ENCODE peak calls at places on chromosomes 6 and 20, in six cellular contexts. Z is GM12878, R is hepatocyte, K is fibroblast of lung, D is neural progenitor cell, V is HepG2. T is an unnamed sample. For H3K79me2, the result is how much of the 10 kb centered on the place peaks cover.

GRCh38 chr6:26136321-26136720 is 49.1 kb downstream of the HFE start:
- DNase-seq in D (no peak), Z (no peak), R (no peak), K (no peak), V (no peak), T (no peak)

GRCh38 chr6:27178860-27179259 is 68.6 kb upstream of the PRSS16 start:
- DNase-seq in R (peak), V (no peak), Z (no peak), K (no peak), D (peak), T (no peak)

GRCh38 chr6:44508646-44509045 is 121.1 kb downstream of the CDC5L start:
- DNase-seq in V (no peak), R (no peak), Z (no peak), K (peak), D (no peak), T (peak)

GRCh38 chr6:88722691-88723090 is 240.7 kb downstream of the RNGTT start:
- DNase-seq in R (no peak), D (no peak), K (peak), Z (no peak), V (no peak), T (no peak)

GRCh38 chr20:42192321-42192720 is 574.1 kb upstream of the CHD6 start:
- DNase-seq in V (no peak), K (no peak), R (no peak), Z (no peak), D (no peak), T (no peak)

GRCh38 chr20:54397292-54398155 is 77.9 kb upstream of the DOK5 start:
- DNase-seq in V (no peak), R (no peak), D (peak), Z (no peak), K (no peak), T (no peak)

GRCh38 chr6:29552512-29553051 is 7.0 kb downstream of the UBD start:
- DNase-seq in V (no peak), Z (peak), R (peak), D (peak), K (peak), T (peak)

GRCh38 chr6:33592595-33593413 is 12.7 kb upstream of the BAK1 start:
- DNase-seq in R (peak), Z (peak), V (no peak), D (peak), K (no peak), T (peak)

GRCh38 chr6:84284428-84285033 is 57.1 kb upstream of the CEP162 start:
- DNase-seq in D (peak), Z (no peak), V (peak), K (peak), R (peak), T (no peak)

GRCh38 chr6:84623956-84624680 is 140.3 kb downstream of the TBX18 start:
- DNase-seq in R (no peak), D (no peak), Z (no peak), V (no peak), K (peak), T (peak)

GRCh38 chr20:64065973-64066341 is 3.0 kb downstream of the TCEA2 start:
- DNase-seq in V (no peak), Z (peak), K (peak), D (no peak), R (no peak), T (peak)

GRCh38 chr6:37614059-37614940 is 83.4 kb downstream of the MDGA1 start:
- DNase-seq in Z (no peak), R (no peak), K (no peak), V (no peak), D (no peak), T (no peak)

GRCh38 chr6:164163239-164163638 is 748.7 kb downstream of the QKI start:
- DNase-seq in R (no peak), D (no peak), V (no peak), K (no peak), Z (no peak), T (no peak)

GRCh38 chr6:107657755-107658461 is 166.2 kb downstream of the SCML4 start:
- DNase-seq in D (no peak), V (no peak), Z (peak), K (peak), R (peak), T (peak)

GRCh38 chr6:32176476-32177181 is 745 bp upstream of the AGPAT1 start:
- DNase-seq in R (no peak), Z (no peak), D (no peak), V (no peak), K (peak), T (peak)

GRCh38 chr6:36318690-36319435 is 17.8 kb downstream of the BNIP5 start:
- DNase-seq in V (peak), Z (no peak), D (peak), R (no peak), K (no peak), T (no peak)

GRCh38 chr6:34344314-34344713 is 48.2 kb downstream of the NUDT3 start:
- DNase-seq in Z (no peak), K (no peak), V (no peak), R (no peak), D (no peak), T (no peak)

GRCh38 chr6:106141441-106142237 is 55.5 kb downstream of the PRDM1 start:
- DNase-seq in R (no peak), D (no peak), Z (peak), K (no peak), V (no peak), T (no peak)

GRCh38 chr6:14079433-14079832 is 38.1 kb upstream of the CD83 start:
- DNase-seq in K (no peak), D (no peak), Z (no peak), V (no peak), R (no peak), T (peak)

GRCh38 chr20:4811661-4812181 is 90.0 kb downstream of the PRND start:
- DNase-seq in V (no peak), Z (peak), D (no peak), R (no peak), K (no peak), T (no peak)

GRCh38 chr6:111673871-111674270 is 68.2 kb upstream of the TRAF3IP2 start:
- DNase-seq in R (no peak), K (no peak), Z (no peak), V (no peak), D (no peak), T (no peak)

GRCh38 chr6:125170376-125170775 is 16.8 kb downstream of the TPD52L1 start:
- DNase-seq in V (no peak), K (peak), Z (no peak), D (no peak), R (no peak), T (peak)

GRCh38 chr6:157135691-157136090 is 187.6 kb downstream of the TMEM242 start:
- DNase-seq in V (no peak), K (no peak), R (no peak), Z (no peak), D (no peak), T (no peak)

GRCh38 chr20:22821081-22821480 is 214.0 kb upstream of the SSTR4 start:
- DNase-seq in R (no peak), V (no peak), D (no peak), K (no peak), Z (no peak), T (no peak)

GRCh38 chr6:131657630-131658111 is 20.6 kb downstream of the ENPP3 start:
- DNase-seq in V (no peak), D (no peak), Z (no peak), R (no peak), K (no peak), T (no peak)

GRCh38 chr20:33444797-33445560 is 1.4 kb upstream of the SNTA1 start:
- DNase-seq in K (peak), D (no peak), Z (no peak), R (peak), V (peak), T (peak)

GRCh38 chr20:31587545-31588389 is 17.3 kb upstream of the ID1 start:
- DNase-seq in D (peak), Z (no peak), R (peak), V (no peak), K (peak), T (peak)

GRCh38 chr20:47531468-47531867 is 29.8 kb downstream of the NCOA3 start:
- DNase-seq in R (no peak), D (no peak), K (no peak), Z (no peak), V (no peak), T (no peak)

GRCh38 chr6:34238507-34239239 is 2.0 kb downstream of the HMGA1 start:
- DNase-seq in K (no peak), Z (no peak), R (no peak), D (peak), V (no peak), T (peak)

GRCh38 chr20:25551413-25552210 is 33.7 kb downstream of the NINL start:
- DNase-seq in V (no peak), K (no peak), D (no peak), R (no peak), Z (no peak), T (no peak)

GRCh38 chr6:16184129-16184528 is 54.3 kb upstream of the GMPR start:
- DNase-seq in K (peak), Z (peak), R (peak), D (peak), V (peak), T (no peak)

GRCh38 chr6:16184554-16184953 is 53.8 kb upstream of the GMPR start:
- DNase-seq in V (no peak), K (no peak), R (peak), D (no peak), Z (no peak), T (no peak)

GRCh38 chr6:16190214-16190613 is 48.2 kb upstream of the GMPR start:
- DNase-seq in V (no peak), Z (no peak), R (no peak), D (no peak), K (no peak), T (no peak)

GRCh38 chr6:16182428-16182827 is 53.5 kb downstream of the MYLIP start:
- DNase-seq in K (no peak), V (no peak), Z (no peak), R (no peak), D (no peak), T (no peak)

DNA sequence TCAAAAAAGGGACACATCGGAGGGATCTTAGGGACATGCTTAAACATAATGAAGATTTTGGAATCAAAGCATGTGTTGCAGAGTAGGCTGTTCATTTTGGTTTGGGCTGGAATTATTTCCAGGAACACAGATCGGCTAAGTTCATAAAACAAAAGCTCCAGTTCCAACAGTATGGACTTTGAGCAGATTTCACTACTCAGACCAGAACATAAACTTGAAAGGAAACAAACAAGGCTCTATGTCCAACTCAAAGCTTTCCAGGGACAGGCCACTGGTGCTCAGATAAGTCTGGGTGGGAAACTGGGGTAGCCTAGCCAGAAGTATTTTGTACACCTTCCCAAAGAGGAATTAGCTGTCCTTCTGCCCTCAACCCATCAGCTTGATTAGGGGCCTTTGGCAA is 51.2 kb upstream of the GMPR start:
- DNase-seq in K (no peak), R (no peak), D (no peak), Z (no peak), V (peak), T (no peak)
- TF ChIP-seq CTCF in K (no peak), R (no peak), D (no peak), Z (no peak), V (no peak), T (no peak)

GRCh38 chr20:50333131-50333530 is 142.5 kb downstream of the CEBPB start:
- DNase-seq in V (no peak), R (no peak), Z (no peak), D (no peak), K (no peak), T (no peak)

GRCh38 chr20:50331469-50332251 is 141.0 kb downstream of the CEBPB start:
- DNase-seq in D (no peak), R (no peak), K (no peak), V (peak), Z (no peak), T (no peak)

GRCh38 chr20:50333856-50334255 is 143.2 kb downstream of the CEBPB start:
- DNase-seq in Z (no peak), D (no peak), R (no peak), K (peak), V (no peak), T (peak)

GRCh38 chr20:50330504-50331313 is 140.1 kb downstream of the CEBPB start:
- DNase-seq in K (no peak), D (peak), R (no peak), V (peak), Z (no peak), T (no peak)

DNA sequence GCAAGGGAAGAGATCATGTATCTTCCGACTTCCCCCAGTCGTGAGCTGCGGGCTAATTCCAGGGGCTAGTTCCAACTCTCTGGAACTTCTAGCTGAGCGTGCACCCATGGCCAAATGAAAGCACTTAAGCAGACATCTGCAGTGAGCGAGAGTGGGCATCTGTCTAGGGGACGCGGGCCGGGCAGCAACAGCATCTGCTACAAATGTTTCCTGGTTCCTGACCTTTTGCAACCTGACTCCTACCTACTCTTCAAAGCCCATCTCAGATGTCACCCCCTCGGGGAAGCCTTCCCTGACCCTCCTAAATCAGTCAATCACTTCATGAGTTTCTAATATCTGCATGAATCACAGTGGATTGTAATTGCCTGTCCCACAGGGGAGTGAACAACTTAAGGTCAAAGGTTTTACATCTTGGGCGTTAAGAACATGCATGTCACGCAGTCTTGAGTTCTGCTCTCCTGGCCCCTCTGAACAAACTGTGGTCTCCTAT is 141.9 kb downstream of the CEBPB start:
- DNase-seq in V (no peak), D (no peak), Z (no peak), K (peak), R (no peak), T (no peak)
- H3K4me3 ChIP-seq in V (no peak), D (no peak), Z (no peak), K (no peak), R (no peak), T (no peak)

GRCh38 chr20:16048881-16049280 is 524.4 kb downstream of the KIF16B start:
- DNase-seq in D (no peak), K (no peak), R (no peak), V (no peak), Z (no peak), T (no peak)
- H3K79me2 ChIP-seq in D (under half), K (under half), R (under half), V (under half), Z (under half), T (under half)

DNA sequence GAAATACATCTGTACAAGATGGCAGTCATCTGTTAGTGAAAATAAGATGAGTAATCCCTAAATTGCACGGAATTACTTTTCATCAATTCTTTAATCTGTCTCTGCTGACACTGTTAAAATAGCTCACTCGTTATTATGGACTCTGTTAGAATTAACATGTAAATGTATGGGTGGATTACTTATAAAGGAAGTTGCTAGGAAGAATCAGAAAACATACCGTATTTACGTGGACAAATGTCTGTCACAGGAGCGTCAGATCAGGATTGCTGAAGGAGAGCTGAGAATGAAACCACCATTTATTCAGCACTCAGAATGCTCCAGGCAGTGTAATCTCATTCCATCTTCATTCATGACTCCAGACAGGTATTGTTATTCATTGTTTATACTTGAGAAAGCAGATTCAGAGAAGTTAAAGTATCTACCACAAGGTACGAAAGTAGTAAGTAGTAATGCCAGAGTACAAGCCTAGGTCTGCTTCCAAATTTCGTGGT is 1.3 kb upstream of the LCA5 start:
- DNase-seq in R (no peak), V (no peak), D (peak), Z (no peak), K (peak), T (no peak)
- TF ChIP-seq CTCF in R (no peak), V (no peak), D (no peak), Z (no peak), K (no peak), T (no peak)

GRCh38 chr6:117907600-117908245 is 659 bp downstream of the SLC35F1 start:
- DNase-seq in D (peak), Z (no peak), R (peak), K (no peak), V (no peak), T (peak)

GRCh38 chr6:117909638-117910037 is 2.6 kb downstream of the SLC35F1 start:
- DNase-seq in K (no peak), R (no peak), V (no peak), Z (no peak), D (no peak), T (no peak)

GRCh38 chr6:117908246-117909107 is 1.4 kb downstream of the SLC35F1 start:
- DNase-seq in V (no peak), Z (no peak), R (peak), K (no peak), D (peak), T (no peak)

GRCh38 chr6:117906905-117907599 is at the start of gene SLC35F1:
- DNase-seq in Z (no peak), D (peak), V (peak), K (peak), R (peak), T (peak)

GRCh38 chr6:117906454-117906904 is 585 bp upstream of the SLC35F1 start:
- DNase-seq in V (no peak), R (no peak), Z (peak), D (peak), K (no peak), T (no peak)
- H3K4me3 ChIP-seq in V (peak), R (peak), Z (no peak), D (peak), K (no peak), T (no peak)

DNA sequence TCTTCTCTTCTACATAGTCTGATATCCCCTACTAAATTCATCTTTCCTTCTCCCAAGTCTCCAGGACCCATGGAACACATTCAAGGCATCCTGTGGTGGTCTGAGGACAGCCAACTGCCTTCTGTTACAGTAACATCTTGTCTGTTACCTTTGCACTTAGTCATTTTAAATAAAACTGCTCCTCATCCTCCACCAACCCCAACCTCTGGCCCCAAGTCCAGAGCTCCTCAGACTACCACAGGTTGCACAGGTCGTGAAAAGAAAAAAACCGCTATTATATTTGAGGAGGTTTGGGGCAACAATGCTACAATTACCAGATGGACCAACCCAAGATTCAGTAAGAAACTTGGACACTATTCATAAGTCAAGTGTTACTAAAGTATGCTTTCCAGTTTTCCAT is 49.9 kb downstream of the MAN1A1 start:
- DNase-seq in D (no peak), R (no peak), K (no peak), Z (no peak), V (no peak), T (no peak)
- H3K79me2 ChIP-seq in D (under half), R (half or more), K (under half), Z (under half), V (half or more), T (under half)

DNA sequence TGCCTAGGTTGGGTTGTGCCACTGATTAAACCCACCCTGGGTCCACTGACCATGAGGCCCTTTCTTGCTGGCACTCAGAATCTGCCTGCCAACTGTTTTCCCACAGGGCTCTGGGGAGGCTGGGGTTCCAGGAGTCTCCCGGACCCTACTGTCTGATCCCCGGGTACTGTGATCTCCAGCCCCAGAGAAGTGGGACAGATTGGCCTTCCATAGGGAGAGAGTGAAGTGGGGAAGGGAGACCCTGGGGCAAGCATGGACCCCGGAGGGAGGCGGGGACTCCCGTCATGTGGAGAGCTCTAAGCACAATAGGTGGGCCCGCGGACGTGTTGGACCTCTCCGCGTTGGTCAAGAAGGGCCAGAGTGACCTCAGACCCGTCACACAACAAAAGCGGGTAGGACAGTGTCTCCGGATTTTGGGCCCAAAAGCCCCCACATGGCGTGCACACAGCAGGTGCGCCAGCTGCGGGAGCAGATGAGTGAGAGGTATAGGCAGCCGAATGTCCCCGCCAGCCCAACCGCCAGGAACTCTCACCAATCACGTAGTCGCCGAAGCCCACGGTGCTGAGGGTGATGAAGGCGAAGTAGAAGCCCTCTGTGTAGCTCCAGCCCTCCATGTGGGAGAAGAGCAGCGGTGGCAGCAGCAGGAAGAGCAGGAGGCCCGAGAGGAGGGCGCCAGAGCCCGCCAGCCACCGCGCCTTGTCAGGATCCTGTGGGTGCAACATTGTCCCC is 10.6 kb downstream of the KCNK17 start:
- DNase-seq in K (no peak), R (no peak), V (no peak), Z (no peak), D (no peak), T (peak)
- TF ChIP-seq CTCF in K (no peak), R (no peak), V (no peak), Z (no peak), D (no peak), T (no peak)

GRCh38 chr20:44517454-44517853 is 4.4 kb downstream of the SERINC3 start:
- DNase-seq in V (no peak), Z (no peak), K (no peak), D (no peak), R (no peak), T (no peak)

GRCh38 chr20:44526129-44526528 is 4.3 kb upstream of the SERINC3 start:
- DNase-seq in V (peak), Z (no peak), K (no peak), D (no peak), R (no peak), T (no peak)

GRCh38 chr20:44523746-44524145 is 1.9 kb upstream of the SERINC3 start:
- DNase-seq in V (no peak), D (no peak), K (no peak), Z (no peak), R (no peak), T (no peak)

GRCh38 chr20:44522841-44523240 is 971 bp upstream of the SERINC3 start:
- DNase-seq in K (no peak), Z (no peak), V (no peak), D (no peak), R (no peak), T (no peak)

GRCh38 chr20:44521484-44522481 is at the start of gene SERINC3:
- DNase-seq in V (peak), K (peak), Z (peak), R (peak), D (peak), T (peak)
- H3K4me3 ChIP-seq in V (peak), K (peak), Z (peak), R (peak), D (peak), T (peak)